ENCODE peak calls at places on chromosomes 5 and 9, in five cellular contexts. J is transverse colon, H is stomach, Y is SK-N-SH, T is prostate gland. A is an unnamed sample.

GRCh38 chr9:116237456-116237855 is 83.9 kb downstream of the PAPPA start:
- DNase-seq in T (no peak), Y (no peak), H (no peak), J (no peak), A (no peak)

GRCh38 chr5:107474724-107475489 is 195.8 kb downstream of the EFNA5 start:
- DNase-seq in H (no peak), J (no peak), T (no peak), Y (no peak), A (no peak)

GRCh38 chr5:140794594-140795258 is at the start of gene PCDHA2:
- DNase-seq in Y (no peak), T (no peak), H (no peak), J (no peak), A (no peak)

GRCh38 chr5:134555889-134556311 is 30.4 kb downstream of the JADE2 start:
- DNase-seq in H (peak), Y (peak), T (no peak), J (peak), A (no peak)

GRCh38 chr5:113450366-113451328 is 15.9 kb upstream of the TSSK1B start:
- DNase-seq in J (no peak), T (no peak), H (no peak), Y (no peak), A (no peak)

GRCh38 chr5:142425286-142426065 is 100.7 kb upstream of the SPRY4 start:
- DNase-seq in H (no peak), T (no peak), Y (no peak), J (no peak), A (no peak)

GRCh38 chr9:131160416-131161112 is 35.2 kb downstream of the NUP214 start:
- DNase-seq in T (no peak), J (no peak), Y (no peak), H (no peak), A (no peak)

GRCh38 chr9:130883479-130883878 is 13.1 kb downstream of the QRFP start:
- DNase-seq in J (no peak), T (no peak), H (no peak), Y (no peak), A (no peak)

GRCh38 chr5:134242146-134242545 is 16.3 kb upstream of the PPP2CA start:
- DNase-seq in J (peak), Y (no peak), H (no peak), T (no peak), A (no peak)

GRCh38 chr5:41527201-41527779 is 16.9 kb upstream of the PLCXD3 start:
- DNase-seq in J (no peak), T (no peak), H (no peak), Y (no peak), A (no peak)

GRCh38 chr5:112951124-112951702 is 25.4 kb upstream of the DCP2 start:
- DNase-seq in Y (no peak), H (no peak), J (no peak), T (no peak), A (no peak)

GRCh38 chr9:27549196-27549737 is 19.7 kb upstream of the MOB3B start:
- DNase-seq in Y (no peak), T (no peak), H (no peak), J (no peak), A (no peak)

GRCh38 chr5:82522912-82523311 is 244.8 kb upstream of the RPS23 start:
- DNase-seq in J (no peak), H (no peak), T (no peak), Y (no peak), A (no peak)

GRCh38 chr9:124218438-124219289 is 39.1 kb upstream of the NEK6 start:
- DNase-seq in T (no peak), J (peak), Y (no peak), H (peak), A (peak)

GRCh38 chr5:111694183-111694582 is 62.8 kb downstream of the NREP start:
- DNase-seq in J (no peak), H (no peak), T (no peak), Y (no peak), A (no peak)

GRCh38 chr9:118104385-118104784 is 400.2 kb downstream of the TLR4 start:
- DNase-seq in H (no peak), Y (no peak), T (no peak), J (no peak), A (no peak)

GRCh38 chr5:132222649-132223038 is 5.0 kb downstream of the P4HA2 start:
- DNase-seq in Y (no peak), H (no peak), T (no peak), J (no peak), A (no peak)

GRCh38 chr5:151020304-151021031 is at the start of gene GPX3:
- DNase-seq in H (peak), Y (peak), T (peak), J (peak), A (peak)

GRCh38 chr5:10485142-10485795 is 43.6 kb downstream of the ROPN1L start:
- DNase-seq in T (no peak), H (peak), J (no peak), Y (peak), A (peak)

GRCh38 chr9:123974471-123974870 is 37.1 kb upstream of the LHX2 start:
- DNase-seq in J (no peak), Y (no peak), T (no peak), H (no peak), A (no peak)

GRCh38 chr9:123438321-123438720 is 82.3 kb downstream of the CRB2 start:
- DNase-seq in T (no peak), H (no peak), Y (no peak), J (no peak), A (peak)

GRCh38 chr5:61827445-61827975 is 478.5 kb upstream of the KIF2A start:
- DNase-seq in Y (no peak), T (no peak), H (no peak), J (no peak), A (no peak)

GRCh38 chr5:134146651-134147544 is 29.9 kb downstream of the SKP1 start:
- DNase-seq in H (no peak), T (no peak), Y (no peak), J (no peak), A (no peak)

GRCh38 chr9:127903557-127904475 is 4.4 kb upstream of the ST6GALNAC6 start:
- DNase-seq in Y (no peak), J (peak), T (no peak), H (peak), A (no peak)

GRCh38 chr5:174094857-174095606 is 49.5 kb downstream of the NSG2 start:
- DNase-seq in T (no peak), H (no peak), Y (no peak), J (no peak), A (no peak)
- H3K27ac ChIP-seq in T (no peak), H (no peak), Y (no peak), J (no peak), A (no peak)

GRCh38 chr9:121766081-121766683 is 114.7 kb downstream of the DAB2IP start:
- DNase-seq in Y (no peak), H (no peak), J (no peak), T (no peak), A (no peak)
- TF ChIP-seq POLR2AphosphoS5 in Y (no peak), H (no peak), J (no peak), T (no peak), A (no peak)

GRCh38 chr9:113525831-113526230 is 62.3 kb downstream of the RGS3 start:
- DNase-seq in H (no peak), T (no peak), J (no peak), Y (no peak), A (no peak)
- H3K27ac ChIP-seq in H (no peak), T (no peak), J (peak), Y (no peak), A (no peak)

GRCh38 chr9:133030317-133031129 is at the start of gene GTF3C5:
- DNase-seq in H (peak), J (peak), Y (peak), T (peak), A (peak)
- TF ChIP-seq POLR2AphosphoS5 in H (peak), J (peak), Y (peak), T (peak), A (no peak)

GRCh38 chr9:91417602-91418218 is 5.9 kb downstream of the NFIL3 start:
- DNase-seq in Y (no peak), T (peak), H (no peak), J (no peak), A (no peak)
- H3K27ac ChIP-seq in Y (peak), T (peak), H (peak), J (no peak), A (no peak)

DNA sequence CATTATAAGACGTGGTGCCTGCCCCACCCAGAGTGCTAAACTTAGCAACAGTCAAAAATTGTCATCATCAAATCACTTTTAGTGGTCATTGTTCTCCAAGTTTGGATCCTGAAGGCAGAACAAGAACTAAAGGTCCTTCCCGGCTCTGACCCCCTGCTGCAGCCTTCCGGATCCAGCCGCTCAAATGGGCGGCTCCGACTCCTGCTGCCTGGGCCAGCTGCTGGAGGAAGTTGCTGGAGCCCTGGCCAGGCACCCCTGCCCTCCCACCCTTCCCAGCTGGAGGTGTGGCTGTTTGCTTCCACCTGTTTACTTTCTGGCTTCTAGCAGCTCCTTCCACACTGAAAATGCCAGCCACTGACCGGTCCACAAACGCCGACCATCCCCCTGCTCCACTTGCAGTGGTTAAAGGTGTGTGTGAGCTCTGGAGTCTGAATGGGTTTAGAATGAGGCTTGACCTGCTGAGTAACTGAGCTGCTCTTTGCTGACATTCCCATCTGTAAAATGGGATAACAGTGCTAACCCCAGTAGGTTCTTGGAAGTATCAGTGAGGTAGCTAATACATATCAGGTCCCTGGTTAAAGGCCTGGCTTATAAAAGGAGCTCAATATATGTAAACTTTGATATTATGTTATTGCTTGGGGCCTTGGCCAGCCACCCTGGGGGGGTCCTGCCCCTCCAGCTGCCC is 31.3 kb upstream of the DAB2IP start:
- DNase-seq in T (no peak), H (peak), J (no peak), Y (no peak), A (no peak)
- TF ChIP-seq POLR2AphosphoS5 in T (no peak), H (no peak), J (no peak), Y (no peak), A (no peak)

GRCh38 chr5:88761269-88761880 is 121.6 kb downstream of the MEF2C start:
- DNase-seq in T (no peak), Y (no peak), J (no peak), H (no peak), A (no peak)
- H3K27ac ChIP-seq in T (no peak), Y (peak), J (no peak), H (no peak), A (no peak)

DNA sequence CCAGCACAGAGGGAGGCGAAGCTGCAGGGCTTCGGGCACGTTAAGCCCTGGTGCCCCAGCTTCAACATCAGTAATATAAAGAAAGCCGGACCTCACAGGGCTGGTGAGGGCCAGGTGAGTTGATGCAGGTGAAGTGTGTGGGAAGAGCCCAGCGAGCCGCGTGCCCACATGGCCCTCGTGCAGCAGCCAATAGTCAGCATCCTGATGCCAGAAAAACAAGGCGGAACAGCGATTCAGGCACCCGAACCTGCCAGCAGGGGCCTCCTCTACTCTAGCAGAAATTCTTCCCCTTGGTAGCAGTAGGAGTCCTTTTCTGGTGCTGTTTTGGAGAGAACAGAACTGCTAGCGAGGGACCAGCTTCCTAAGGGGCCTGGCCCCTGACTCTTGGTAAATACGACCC is 7.8 kb downstream of the MED10 start:
- DNase-seq in T (no peak), H (no peak), Y (no peak), J (no peak), A (no peak)
- TF ChIP-seq POLR2AphosphoS5 in T (no peak), H (no peak), Y (no peak), J (no peak), A (no peak)

GRCh38 chr5:1476181-1476966 is 31.1 kb upstream of the SLC6A3 start:
- DNase-seq in J (no peak), T (no peak), H (no peak), Y (no peak), A (peak)
- H3K27ac ChIP-seq in J (peak), T (no peak), H (peak), Y (no peak), A (no peak)